ENCODE peak calls at places on chromosomes 7 and 10, in five cellular contexts. M is colonic mucosa, O is sigmoid colon, T is retinal pigment epithelial cell, R is mammary epithelial cell. S is an unnamed sample.

GRCh38 chr7:30800785-30801252 is 29.6 kb downstream of the MINDY4 start:
- DNase-seq in T (no peak), M (peak), O (peak), R (peak), S (no peak)

GRCh38 chr7:27586825-27587224 is 75.9 kb downstream of the HIBADH start:
- DNase-seq in M (peak), T (no peak), O (no peak), R (no peak), S (no peak)

GRCh38 chr7:90188281-90188680 is 23.3 kb upstream of the STEAP2 start:
- DNase-seq in T (no peak), M (peak), O (no peak), R (no peak), S (no peak)

GRCh38 chr10:86974484-86974883 is 6.2 kb downstream of the ADIRF start:
- DNase-seq in O (no peak), M (no peak), R (no peak), T (no peak), S (no peak)

GRCh38 chr10:3766046-3766761 is 18.8 kb downstream of the KLF6 start:
- DNase-seq in O (no peak), R (peak), M (no peak), T (no peak), S (no peak)

GRCh38 chr10:101011517-101012423 is 12.2 kb downstream of the LZTS2 start:
- DNase-seq in M (no peak), R (no peak), T (no peak), O (no peak), S (no peak)

GRCh38 chr7:342681-343216 is 52.8 kb downstream of the FOXL3 start:
- DNase-seq in R (no peak), T (no peak), O (no peak), M (no peak), S (no peak)

GRCh38 chr10:15168296-15168780 is at the start of gene NMT2:
- DNase-seq in T (no peak), R (peak), M (peak), O (no peak), S (no peak)

GRCh38 chr7:101614098-101614938 is 14.8 kb downstream of the MYL10 start:
- DNase-seq in T (no peak), O (no peak), R (no peak), M (no peak), S (no peak)

GRCh38 chr10:5151076-5151475 is 33.9 kb downstream of the AKR1C8 start:
- DNase-seq in O (no peak), M (no peak), R (peak), T (no peak), S (no peak)

GRCh38 chr7:150931199-150931869 is 46.8 kb downstream of the KCNH2 start:
- DNase-seq in T (no peak), R (no peak), M (no peak), O (no peak), S (no peak)

GRCh38 chr7:100088621-100089457 is at the start of gene COPS6:
- DNase-seq in T (no peak), M (peak), R (peak), O (peak), S (peak)

GRCh38 chr10:29372920-29373319 is 84.0 kb downstream of the LYZL1 start:
- DNase-seq in T (no peak), R (no peak), M (no peak), O (no peak), S (no peak)

GRCh38 chr10:96613565-96613964 is 26.8 kb upstream of the TM9SF3 start:
- DNase-seq in O (no peak), T (no peak), R (peak), M (peak), S (no peak)

GRCh38 chr7:118573065-118573464 is 348.6 kb downstream of the ANKRD7 start:
- DNase-seq in M (no peak), O (no peak), T (no peak), R (peak), S (no peak)

GRCh38 chr10:130105724-130106123 is 4.9 kb downstream of the C10orf143 start:
- DNase-seq in O (no peak), T (no peak), M (no peak), R (no peak), S (no peak)

GRCh38 chr7:147298611-147299043 is 1182.0 kb downstream of the CNTNAP2 start:
- DNase-seq in T (peak), M (no peak), R (no peak), O (no peak), S (no peak)

GRCh38 chr10:94785211-94785610 is 22.7 kb downstream of the CYP2C19 start:
- DNase-seq in R (peak), M (no peak), O (no peak), T (no peak), S (no peak)

GRCh38 chr10:129675027-129675769 is 208.2 kb downstream of the MGMT start:
- DNase-seq in O (no peak), R (no peak), T (no peak), M (no peak), S (no peak)

GRCh38 chr7:130960208-130960988 is 226.4 kb upstream of the KLF14 start:
- DNase-seq in M (no peak), T (peak), O (no peak), R (peak), S (no peak)

GRCh38 chr10:51162002-51162401 is 87.7 kb downstream of the PRKG1 start:
- DNase-seq in R (no peak), T (peak), M (no peak), O (no peak), S (no peak)

GRCh38 chr10:10865303-10865702 is 152.4 kb upstream of the CELF2 start:
- DNase-seq in O (no peak), M (no peak), R (peak), T (no peak), S (no peak)

GRCh38 chr7:64555046-64555445 is 7.8 kb downstream of the ZNF680 start:
- DNase-seq in M (no peak), T (no peak), O (no peak), R (no peak), S (no peak)

GRCh38 chr7:95526128-95526738 is 40.5 kb downstream of the ASB4 start:
- DNase-seq in M (no peak), T (no peak), R (no peak), O (no peak), S (no peak)

GRCh38 chr10:102040305-102040704 is 15.7 kb downstream of the ARMH3 start:
- DNase-seq in M (no peak), T (no peak), R (no peak), O (no peak), S (no peak)

DNA sequence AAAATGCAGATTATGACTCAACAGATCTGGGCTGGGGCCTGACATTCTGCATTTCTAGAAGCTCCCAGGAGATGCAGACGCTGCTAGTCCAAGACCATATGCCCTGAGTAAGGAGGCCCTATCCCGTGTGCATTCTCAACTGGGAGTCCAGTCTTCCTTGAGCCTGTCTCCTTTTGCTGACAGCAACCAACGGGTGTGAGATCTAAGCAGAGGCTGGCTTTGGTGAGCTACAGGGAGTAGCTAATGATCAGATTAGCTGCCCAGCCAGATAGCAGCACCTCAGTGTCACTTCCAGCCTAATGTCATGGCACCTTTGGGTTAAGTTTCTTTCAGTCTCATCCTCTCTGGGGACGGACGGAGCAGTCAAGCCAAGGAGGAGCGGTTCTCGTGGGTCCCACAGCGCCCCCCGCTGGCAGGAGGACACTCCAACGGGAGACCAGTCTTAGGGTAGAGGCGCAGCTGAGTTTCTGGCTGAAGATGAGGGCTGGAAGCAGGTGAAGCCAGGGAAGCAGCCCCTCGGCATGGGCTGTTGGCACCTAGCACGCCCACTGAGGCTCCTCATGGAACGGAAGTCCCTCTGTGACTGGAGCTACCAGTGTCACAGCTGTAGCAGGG is 154.0 kb downstream of the CCDC3 start:
- DNase-seq in M (peak), R (no peak), O (no peak), T (no peak), S (no peak)
- TF ChIP-seq CTCF in M (no peak), R (no peak), O (no peak), T (peak), S (peak)

GRCh38 chr7:16422917-16423316 is 1.6 kb upstream of the CRPPA start:
- DNase-seq in M (no peak), O (no peak), R (no peak), T (no peak), S (no peak)
- TF ChIP-seq CTCF in M (no peak), O (no peak), R (no peak), T (peak), S (no peak)

DNA sequence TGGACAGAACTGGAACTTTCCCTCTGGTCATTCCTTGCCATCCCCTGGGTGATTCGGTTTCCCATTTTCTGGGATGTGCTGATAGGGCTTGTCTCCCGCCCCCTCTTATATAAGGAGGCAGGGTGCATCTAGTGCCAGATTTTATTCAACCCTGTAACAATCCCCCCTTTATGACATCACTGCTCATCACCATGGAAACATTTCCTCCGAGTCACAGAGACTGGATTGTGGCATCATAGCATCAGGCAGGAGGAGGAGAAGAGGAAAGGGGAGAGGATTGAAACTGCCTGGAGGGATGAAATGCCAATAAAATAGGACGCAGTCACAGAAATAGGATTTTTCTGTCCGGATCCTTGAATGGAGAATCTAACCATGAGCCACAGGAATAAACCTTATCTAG is 25.0 kb downstream of the SORCS3 start:
- DNase-seq in R (no peak), O (no peak), T (no peak), M (no peak), S (no peak)
- TF ChIP-seq CTCF in R (no peak), O (no peak), T (no peak), M (no peak), S (no peak)

GRCh38 chr10:68231106-68231901 is 609 bp downstream of the ATOH7 start:
- DNase-seq in T (no peak), O (peak), M (peak), R (peak), S (peak)
- TF ChIP-seq CTCF in T (peak), O (no peak), M (no peak), R (no peak), S (peak)

DNA sequence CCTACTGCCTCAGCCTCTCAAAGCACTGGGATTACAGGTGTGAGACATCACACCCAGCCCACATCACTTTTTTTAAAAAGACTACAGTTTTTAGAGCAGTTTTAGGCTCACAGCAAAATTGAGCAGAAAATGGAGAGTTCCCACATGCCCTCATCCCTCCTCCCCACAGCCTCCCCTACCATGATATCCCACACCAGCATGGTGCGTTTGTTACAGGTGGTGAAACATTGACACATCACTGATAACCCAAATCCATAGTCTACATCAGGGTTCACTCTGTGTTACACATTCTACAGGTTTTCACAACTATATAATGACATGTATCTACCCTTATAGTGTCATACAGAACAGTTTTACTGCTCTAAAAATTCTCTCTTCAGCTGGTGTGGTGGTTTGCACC is 24.3 kb upstream of the TOMM7 start:
- DNase-seq in R (no peak), M (no peak), T (no peak), O (no peak), S (no peak)
- TF ChIP-seq CTCF in R (no peak), M (no peak), T (no peak), O (no peak), S (no peak)

DNA sequence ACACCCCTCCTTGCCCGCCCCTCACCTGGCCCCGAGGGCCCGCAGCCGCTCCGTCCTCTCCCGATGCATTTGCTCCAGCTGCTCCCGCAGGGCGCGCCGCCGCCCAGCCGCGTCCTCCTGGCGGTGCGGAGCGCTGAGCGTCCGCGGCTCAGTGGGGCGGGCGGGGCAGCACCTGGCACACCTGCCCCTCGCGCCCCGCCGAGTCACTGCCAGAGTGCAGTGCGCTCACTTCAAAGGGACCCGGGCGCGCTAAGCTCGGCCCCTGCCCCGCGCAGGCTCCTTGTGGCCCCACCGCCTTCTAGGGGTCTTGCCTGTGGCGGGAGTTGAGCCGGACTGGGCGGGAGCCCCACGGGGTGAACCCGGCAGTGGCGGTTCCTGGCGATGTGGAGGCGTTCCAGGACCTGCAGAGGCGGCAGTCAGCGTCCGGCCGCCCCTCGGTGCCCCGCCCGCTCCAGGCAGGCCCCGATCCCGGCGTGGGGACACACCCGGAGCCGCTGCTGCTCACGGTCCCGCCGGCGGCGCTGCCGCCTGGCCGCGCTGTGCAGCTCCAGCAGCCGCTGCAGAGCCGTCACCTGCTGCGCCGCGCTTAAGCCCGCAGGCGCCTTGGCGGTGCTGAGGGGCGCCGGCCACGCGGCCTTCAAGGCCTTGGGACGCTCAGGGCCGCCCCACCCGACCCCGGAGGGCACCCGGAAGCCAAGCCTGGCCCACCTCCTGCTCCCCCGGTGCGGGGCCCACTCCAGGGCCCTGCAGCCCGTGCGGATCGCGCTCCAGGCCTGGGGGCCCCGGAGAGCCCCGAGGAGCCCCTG is 6.7 kb downstream of the ATP6V1F start:
- DNase-seq in M (peak), T (no peak), O (peak), R (peak), S (no peak)
- TF ChIP-seq CTCF in M (no peak), T (no peak), O (no peak), R (peak), S (no peak)

GRCh38 chr10:47354162-47354561 is 6.0 kb downstream of the RBP3 start:
- DNase-seq in M (no peak), R (no peak), T (no peak), O (no peak), S (no peak)
- TF ChIP-seq CTCF in M (no peak), R (peak), T (peak), O (no peak), S (peak)

GRCh38 chr7:137820677-137821420 is 25.9 kb downstream of the DGKI start:
- DNase-seq in R (no peak), O (peak), T (no peak), M (peak), S (no peak)

GRCh38 chr7:137820156-137820555 is 26.6 kb downstream of the DGKI start:
- DNase-seq in T (no peak), M (no peak), O (no peak), R (no peak), S (no peak)

GRCh38 chr7:137818036-137818435 is 28.7 kb downstream of the DGKI start:
- DNase-seq in M (no peak), T (no peak), R (no peak), O (no peak), S (no peak)

GRCh38 chr7:137816696-137817320 is 30.0 kb downstream of the DGKI start:
- DNase-seq in M (no peak), O (no peak), T (no peak), R (no peak), S (no peak)
- TF ChIP-seq CTCF in M (no peak), O (no peak), T (peak), R (peak), S (peak)

GRCh38 chr7:140564643-140565042 is 76.0 kb downstream of the DENND2A start:
- DNase-seq in M (no peak), O (no peak), T (peak), R (peak), S (no peak)

GRCh38 chr7:140571537-140572122 is 69.0 kb downstream of the DENND2A start:
- DNase-seq in M (no peak), R (peak), T (no peak), O (peak), S (no peak)

GRCh38 chr7:140568021-140568813 is 72.4 kb downstream of the DENND2A start:
- DNase-seq in O (no peak), T (no peak), M (no peak), R (no peak), S (no peak)

DNA sequence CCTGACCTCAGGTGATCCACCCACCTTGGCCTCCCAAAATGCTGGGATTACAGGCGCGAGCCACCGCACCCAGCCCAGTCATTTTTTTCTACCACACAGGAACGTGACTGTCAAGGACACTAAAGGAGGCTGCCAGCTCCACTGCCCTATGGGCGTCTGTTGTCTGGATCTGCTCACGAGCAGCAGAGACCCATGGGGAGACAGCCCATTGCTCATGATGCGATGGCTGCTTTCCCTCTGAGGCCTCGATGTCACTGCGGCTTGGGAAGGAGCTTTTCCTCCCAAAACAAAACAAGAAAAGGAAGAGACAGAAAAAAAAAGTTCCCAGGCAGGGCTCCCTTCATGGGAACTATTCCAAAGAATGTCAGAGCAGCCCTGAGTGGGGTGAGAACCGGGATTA is 70.5 kb downstream of the DENND2A start:
- DNase-seq in R (no peak), O (no peak), M (no peak), T (no peak), S (no peak)
- TF ChIP-seq CTCF in R (no peak), O (no peak), M (no peak), T (no peak), S (no peak)